ENCODE peak calls at places on chromosomes 1 and 21, in five cellular contexts. P, C, A, V and G are unnamed samples. For H3K4me1, the result is how much of the 10 kb centered on the place peaks cover.

GRCh38 chr1:248841702-248842395 is 3.8 kb downstream of the ZNF672 start:
- DNase-seq in C (no peak), P (peak), V (peak), A (peak), G (no peak)

GRCh38 chr1:91744973-91745648 is 140.8 kb downstream of the TGFBR3 start:
- DNase-seq in V (no peak), P (peak), C (peak), A (peak), G (no peak)

GRCh38 chr1:24102966-24103365 is 9.0 kb downstream of the MYOM3 start:
- DNase-seq in P (peak), C (no peak), V (no peak), A (peak), G (no peak)

GRCh38 chr1:94055459-94056122 is 65.4 kb downstream of the ABCA4 start:
- DNase-seq in C (no peak), A (no peak), V (no peak), P (no peak), G (no peak)

GRCh38 chr1:26072305-26072704 is 4.9 kb upstream of the TRIM63 start:
- DNase-seq in V (no peak), C (peak), A (no peak), P (peak), G (no peak)

GRCh38 chr1:202935863-202936262 is 8.8 kb upstream of the KLHL12 start:
- DNase-seq in A (no peak), P (no peak), V (no peak), C (no peak), G (no peak)

GRCh38 chr1:16372535-16373340 is 5.7 kb downstream of the SZRD1 start:
- DNase-seq in P (no peak), V (peak), C (no peak), A (no peak), G (no peak)

GRCh38 chr1:164733070-164733469 is 174.1 kb downstream of the PBX1 start:
- DNase-seq in P (no peak), V (peak), C (no peak), A (no peak), G (no peak)

GRCh38 chr1:93694039-93694438 is 12.4 kb upstream of the BCAR3 start:
- DNase-seq in V (no peak), A (no peak), P (no peak), C (no peak), G (no peak)

GRCh38 chr1:192527950-192528349 is 47.6 kb upstream of the RGS1 start:
- DNase-seq in V (no peak), A (no peak), P (no peak), C (no peak), G (no peak)

GRCh38 chr1:93763981-93764750 is 82.5 kb upstream of the BCAR3 start:
- DNase-seq in V (no peak), P (no peak), C (no peak), A (no peak), G (no peak)

GRCh38 chr1:112501810-112502641 is 6.7 kb upstream of the WNT2B start:
- DNase-seq in P (peak), V (peak), C (peak), A (peak), G (peak)

GRCh38 chr1:97304366-97304765 is 582.8 kb downstream of the PTBP2 start:
- DNase-seq in P (no peak), V (no peak), C (no peak), A (no peak), G (no peak)

GRCh38 chr1:178954291-178954690 is 71.4 kb upstream of the FAM20B start:
- DNase-seq in C (no peak), P (no peak), V (no peak), A (no peak), G (no peak)

GRCh38 chr1:53660666-53661065 is 78.3 kb downstream of the GLIS1 start:
- DNase-seq in A (no peak), V (no peak), P (no peak), C (peak), G (no peak)

GRCh38 chr1:164821648-164822047 is 262.7 kb downstream of the PBX1 start:
- DNase-seq in P (no peak), C (no peak), A (no peak), V (no peak), G (no peak)

GRCh38 chr1:115829023-115829674 is 11.8 kb downstream of the NHLH2 start:
- DNase-seq in P (peak), V (peak), C (no peak), A (no peak), G (no peak)

GRCh38 chr1:81220614-81221071 is 580.1 kb upstream of the ADGRL2 start:
- DNase-seq in P (no peak), A (no peak), C (no peak), V (no peak), G (no peak)

GRCh38 chr1:201180133-201180532 is 10.5 kb upstream of the IGFN1 start:
- DNase-seq in C (no peak), P (no peak), V (no peak), A (no peak), G (no peak)

GRCh38 chr21:45109831-45110492 is 35.6 kb downstream of the ADARB1 start:
- DNase-seq in C (no peak), A (no peak), V (no peak), P (no peak), G (peak)

GRCh38 chr1:29853716-29854330 is 617.5 kb downstream of the PTPRU start:
- DNase-seq in V (no peak), C (no peak), A (no peak), P (no peak), G (no peak)

GRCh38 chr1:233448290-233448689 is 120.8 kb downstream of the MAP3K21 start:
- DNase-seq in V (no peak), C (peak), A (no peak), P (no peak), G (no peak)

GRCh38 chr21:34797926-34798595 is 129.3 kb downstream of the CLIC6 start:
- DNase-seq in C (no peak), A (no peak), P (no peak), V (no peak), G (no peak)

GRCh38 chr1:54777011-54777410 is 12.7 kb upstream of the PARS2 start:
- DNase-seq in V (no peak), C (no peak), A (no peak), P (no peak), G (no peak)

GRCh38 chr1:89089962-89090361 is 25.0 kb upstream of the GBP1 start:
- DNase-seq in P (no peak), V (no peak), C (no peak), A (no peak), G (no peak)

GRCh38 chr1:223135176-223135575 is 7.9 kb downstream of the TLR5 start:
- DNase-seq in C (peak), P (no peak), A (no peak), V (peak), G (no peak)

GRCh38 chr21:45378258-45378966 is 26.6 kb upstream of the COL18A1 start:
- DNase-seq in P (peak), V (peak), C (peak), A (no peak), G (no peak)

GRCh38 chr1:165862448-165862847 is 35.0 kb downstream of the UCK2 start:
- DNase-seq in P (peak), V (no peak), C (no peak), A (no peak), G (no peak)

GRCh38 chr21:46000182-46000730 is 18.7 kb downstream of the COL6A1 start:
- DNase-seq in A (peak), C (peak), P (no peak), V (no peak), G (peak)

GRCh38 chr1:110637475-110637874 is 31.3 kb upstream of the KCNA2 start:
- DNase-seq in V (no peak), P (no peak), A (no peak), C (no peak), G (no peak)

GRCh38 chr21:31255846-31256395 is 88.1 kb downstream of the TIAM1 start:
- DNase-seq in V (no peak), C (no peak), A (no peak), P (no peak), G (no peak)

GRCh38 chr21:19908386-19908785 is 1089.8 kb upstream of the NCAM2 start:
- DNase-seq in C (no peak), V (no peak), A (no peak), P (no peak), G (no peak)

GRCh38 chr1:76250317-76250716 is 175.8 kb downstream of the ST6GALNAC3 start:
- DNase-seq in V (no peak), P (no peak), A (no peak), C (no peak), G (no peak)

GRCh38 chr1:35901235-35901634 is 18.2 kb downstream of the AGO1 start:
- DNase-seq in A (no peak), C (no peak), V (no peak), P (no peak), G (no peak)

GRCh38 chr1:178733972-178734371 is 8.9 kb downstream of the RALGPS2 start:
- DNase-seq in C (no peak), V (no peak), A (no peak), P (no peak), G (no peak)

GRCh38 chr1:246425139-246425794 is 81.8 kb downstream of the SMYD3 start:
- DNase-seq in A (no peak), V (no peak), C (no peak), P (no peak), G (no peak)

GRCh38 chr1:25642710-25643109 is 26.1 kb downstream of the MAN1C1 start:
- DNase-seq in A (no peak), V (peak), C (no peak), P (peak), G (peak)

GRCh38 chr1:211369640-211370039 is 43.0 kb downstream of the TRAF5 start:
- DNase-seq in A (no peak), V (no peak), P (no peak), C (no peak), G (no peak)

GRCh38 chr21:39483917-39484316 is 32.1 kb downstream of the SH3BGR start:
- DNase-seq in C (no peak), V (peak), A (no peak), P (no peak), G (no peak)

GRCh38 chr1:53294557-53294956 is 33.3 kb downstream of the LRP8 start:
- DNase-seq in C (no peak), V (peak), P (no peak), A (no peak), G (no peak)

DNA sequence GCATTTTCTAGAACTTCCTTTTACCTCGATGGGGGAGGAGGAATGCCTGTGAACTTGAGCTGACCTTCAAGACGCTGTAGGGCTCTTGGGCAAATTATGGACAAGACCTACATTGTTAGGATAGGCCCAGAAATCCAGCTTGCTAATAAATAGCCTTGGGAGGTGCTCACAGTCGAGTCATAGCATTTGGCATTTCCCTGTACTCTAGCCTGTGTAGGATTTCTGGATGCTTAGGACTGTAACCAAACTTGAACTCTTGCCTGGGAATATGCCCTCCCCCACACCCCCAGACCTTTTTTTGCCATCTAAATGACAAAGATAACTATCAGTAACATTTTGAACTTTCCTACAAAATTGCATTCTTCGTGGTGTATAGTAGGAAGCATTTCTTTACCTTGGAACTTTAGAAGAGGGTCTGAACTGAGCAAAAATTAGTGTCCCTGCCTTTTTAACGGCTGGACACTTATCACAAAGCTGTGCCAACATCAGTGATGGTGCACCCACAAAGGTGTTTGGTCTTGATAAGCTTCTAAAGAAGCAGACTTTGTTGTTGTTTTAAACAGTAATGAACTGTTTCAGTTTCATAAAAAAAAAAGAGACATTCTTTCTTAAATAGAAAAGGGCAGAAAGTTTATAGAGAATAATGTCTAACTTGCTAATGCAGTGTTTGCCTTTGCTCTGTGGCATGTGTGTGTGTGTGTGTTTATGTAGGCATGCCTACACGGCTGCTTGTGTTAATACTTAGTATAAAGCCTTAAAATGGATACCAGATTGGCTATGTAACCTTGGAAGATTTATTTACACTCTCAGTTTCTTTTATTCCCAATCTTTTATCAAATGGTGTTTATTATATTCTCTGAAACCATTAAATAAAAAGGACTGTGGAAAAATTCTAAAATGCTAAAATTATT is 88.2 kb downstream of the NFIA start:
- DNase-seq in V (peak), A (no peak), P (peak), C (no peak), G (no peak)
- TF ChIP-seq POLR2A in V (no peak), A (no peak), P (no peak), C (no peak), G (no peak)

DNA sequence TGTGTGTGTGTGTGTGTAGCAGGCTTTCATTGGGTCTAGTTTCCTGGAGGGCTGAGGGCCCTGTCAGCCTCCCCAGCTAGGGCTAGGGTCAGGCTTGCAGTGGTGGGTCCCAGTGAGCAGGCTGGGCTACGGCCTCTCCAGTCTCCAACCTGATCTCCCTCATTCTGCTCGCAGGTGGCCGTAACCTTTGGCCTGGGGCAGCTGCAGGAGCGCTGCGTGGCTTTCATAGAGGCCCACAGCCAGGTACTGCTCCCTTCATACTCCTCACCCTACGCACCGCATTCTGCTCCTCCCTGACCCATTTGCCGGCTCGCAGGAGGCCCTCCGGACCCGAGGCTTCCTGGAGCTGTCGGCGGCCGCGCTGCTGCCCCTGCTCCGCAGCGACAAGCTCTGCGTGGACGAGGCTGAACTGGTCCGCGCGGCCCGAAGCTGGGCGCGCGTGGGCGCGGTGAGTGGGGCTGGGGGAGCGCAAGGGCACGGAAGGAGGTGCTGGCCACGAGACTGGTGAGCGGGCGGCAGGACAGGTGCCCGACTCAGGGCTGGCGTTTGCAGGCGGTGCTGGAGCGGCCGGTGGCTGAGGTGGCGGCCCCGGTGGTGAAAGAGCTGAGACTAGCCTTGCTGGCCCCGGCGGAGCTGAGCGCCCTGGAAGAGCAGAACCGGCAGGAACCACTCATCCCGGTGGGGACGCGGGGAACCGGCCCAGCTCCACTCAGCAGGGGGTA is 4.7 kb downstream of the BTBD19 start:
- DNase-seq in P (peak), C (no peak), A (no peak), V (no peak), G (no peak)
- H3K4me1 ChIP-seq in P (half or more), C (under half), A (under half), V (under half), G (under half)

GRCh38 chr1:204089044-204089751 is 16.3 kb downstream of the SOX13 start:
- DNase-seq in V (no peak), P (peak), C (no peak), A (peak), G (no peak)
- TF ChIP-seq POLR2A in V (no peak), P (peak), C (no peak), A (no peak), G (no peak)

DNA sequence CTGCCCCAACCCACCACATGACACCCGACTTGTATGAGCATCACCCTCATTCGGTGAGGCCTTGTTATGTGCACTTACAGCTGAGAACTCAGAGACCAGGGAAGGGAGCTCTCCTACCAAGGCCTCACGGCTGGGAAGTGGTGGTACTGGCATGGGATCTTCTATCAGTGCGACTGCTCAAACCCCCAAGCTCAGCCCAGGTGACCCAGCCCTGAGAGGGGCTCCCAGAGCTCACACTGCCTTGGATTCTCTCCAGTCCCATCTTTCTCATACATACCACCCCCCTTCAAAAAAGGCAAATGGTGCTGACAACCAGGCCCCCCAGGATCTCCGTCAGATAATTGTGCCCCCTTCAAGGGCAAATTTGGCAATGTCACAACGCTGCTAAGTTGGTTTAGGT is 777 bp upstream of the PLA2G2F start:
- DNase-seq in V (no peak), C (no peak), A (no peak), P (no peak), G (no peak)
- H3K4me1 ChIP-seq in V (under half), C (under half), A (under half), P (under half), G (under half)